ENCODE peak calls at places on chromosome 3, in ten cellular contexts. X, H, F, N, C, I, P, K, O and Z are unnamed samples.
A peak's percentile ranks its signal among the peaks of the same experiment; 100 is the strongest.

GRCh38 chr3:53073553-53074365 is 27.9 kb upstream of the SFMBT1 start:
- ATAC-seq in X (peak; percentile 8), H (peak; percentile 17), F (no peak), N (peak; percentile 1), C (no peak), I (no peak), P (no peak), K (no peak), O (no peak), Z (no peak)

GRCh38 chr3:59593380-59593779 is 543.6 kb upstream of the CFAP20DC start:
- ATAC-seq in X (no peak), H (no peak), F (no peak), N (no peak), C (peak; percentile 30), I (no peak), P (no peak), K (no peak), O (no peak), Z (no peak)

GRCh38 chr3:74891312-74891711 is 276.9 kb upstream of the CNTN3 start:
- ATAC-seq in X (no peak), H (peak; percentile 73), F (no peak), N (no peak), C (no peak), I (no peak), P (no peak), K (no peak), O (no peak), Z (no peak)

GRCh38 chr3:162122405-162122804 is 625.8 kb downstream of the OTOL1 start:
- ATAC-seq in X (no peak), H (no peak), F (peak; percentile 77), N (no peak), C (no peak), I (no peak), P (no peak), K (no peak), O (no peak), Z (peak; percentile 79)

GRCh38 chr3:168052517-168052916 is 43.2 kb downstream of the GOLIM4 start:
- ATAC-seq in X (no peak), H (no peak), F (no peak), N (no peak), C (no peak), I (no peak), P (no peak), K (no peak), O (no peak), Z (no peak)

GRCh38 chr3:111872948-111873347 is 13.9 kb downstream of the PHLDB2 start:
- ATAC-seq in X (no peak), H (no peak), F (no peak), N (no peak), C (no peak), I (no peak), P (no peak), K (no peak), O (no peak), Z (no peak)

GRCh38 chr3:156433910-156434309 is 121.0 kb downstream of the SSR3 start:
- ATAC-seq in X (no peak), H (no peak), F (peak; percentile 74), N (no peak), C (no peak), I (no peak), P (no peak), K (no peak), O (no peak), Z (no peak)

GRCh38 chr3:157906627-157907026 is 199.6 kb downstream of the SHOX2 start:
- ATAC-seq in X (no peak), H (no peak), F (no peak), N (no peak), C (no peak), I (no peak), P (no peak), K (no peak), O (no peak), Z (no peak)

GRCh38 chr3:16317561-16317945 is 52.5 kb downstream of the OXNAD1 start:
- ATAC-seq in X (no peak), H (no peak), F (no peak), N (no peak), C (no peak), I (no peak), P (peak; percentile 38), K (no peak), O (no peak), Z (no peak)

GRCh38 chr3:15330031-15330596 is 2.3 kb downstream of the SH3BP5 start:
- ATAC-seq in X (peak; percentile 21), H (no peak), F (no peak), N (no peak), C (peak; percentile 9), I (no peak), P (no peak), K (peak; percentile 45), O (no peak), Z (peak; percentile 70)

GRCh38 chr3:120524171-120524923 is 71.8 kb upstream of the NDUFB4 start:
- ATAC-seq in X (no peak), H (no peak), F (peak; percentile 78), N (no peak), C (no peak), I (no peak), P (no peak), K (no peak), O (no peak), Z (no peak)

GRCh38 chr3:24496529-24497482 is 2.2 kb upstream of the THRB start:
- ATAC-seq in X (peak; percentile 66), H (peak; percentile 59), F (no peak), N (peak; percentile 40), C (peak; percentile 46), I (peak; percentile 71), P (no peak), K (peak; percentile 39), O (peak; percentile 33), Z (peak; percentile 17)

GRCh38 chr3:128874481-128875180 is 4.8 kb upstream of the ACAD9 start:
- ATAC-seq in X (no peak), H (no peak), F (no peak), N (no peak), C (no peak), I (no peak), P (no peak), K (no peak), O (no peak), Z (no peak)

GRCh38 chr3:37902674-37903073 is 41.0 kb downstream of the CTDSPL start:
- ATAC-seq in X (no peak), H (no peak), F (no peak), N (no peak), C (no peak), I (no peak), P (no peak), K (no peak), O (no peak), Z (no peak)

GRCh38 chr3:106215047-106215446 is 346.2 kb upstream of the CBLB start:
- ATAC-seq in X (no peak), H (no peak), F (no peak), N (no peak), C (no peak), I (no peak), P (no peak), K (no peak), O (no peak), Z (no peak)

GRCh38 chr3:35081902-35082301 is 557.4 kb upstream of the ARPP21 start:
- ATAC-seq in X (no peak), H (no peak), F (no peak), N (no peak), C (no peak), I (no peak), P (no peak), K (no peak), O (no peak), Z (no peak)

GRCh38 chr3:2869905-2870304 is 240.3 kb downstream of the IL5RA start:
- ATAC-seq in X (no peak), H (peak; percentile 54), F (no peak), N (no peak), C (no peak), I (no peak), P (no peak), K (no peak), O (no peak), Z (no peak)
- H3K27ac ChIP-seq in X (no peak overlapping the region), H (no peak overlapping the region), F (no peak overlapping the region), N (no peak overlapping the region), C (no peak overlapping the region), I (no peak overlapping the region), P (no peak overlapping the region), K (no peak overlapping the region), O (no peak overlapping the region), Z (no peak overlapping the region)

GRCh38 chr3:146469206-146470017 is at the start of gene PLSCR2:
- ATAC-seq in X (peak; percentile 95), H (peak; percentile 94), F (no peak), N (peak; percentile 54), C (peak; percentile 96), I (peak; percentile 96), P (peak; percentile 95), K (peak; percentile 97), O (no peak), Z (peak; percentile 84)
- TF ChIP-seq POLR2A in X (peak; percentile 70), H (peak; percentile 65), F (no peak), N (no peak), C (peak; percentile 94), I (peak; percentile 62), P (peak; percentile 82), K (no peak), O (no peak), Z (no peak)

DNA sequence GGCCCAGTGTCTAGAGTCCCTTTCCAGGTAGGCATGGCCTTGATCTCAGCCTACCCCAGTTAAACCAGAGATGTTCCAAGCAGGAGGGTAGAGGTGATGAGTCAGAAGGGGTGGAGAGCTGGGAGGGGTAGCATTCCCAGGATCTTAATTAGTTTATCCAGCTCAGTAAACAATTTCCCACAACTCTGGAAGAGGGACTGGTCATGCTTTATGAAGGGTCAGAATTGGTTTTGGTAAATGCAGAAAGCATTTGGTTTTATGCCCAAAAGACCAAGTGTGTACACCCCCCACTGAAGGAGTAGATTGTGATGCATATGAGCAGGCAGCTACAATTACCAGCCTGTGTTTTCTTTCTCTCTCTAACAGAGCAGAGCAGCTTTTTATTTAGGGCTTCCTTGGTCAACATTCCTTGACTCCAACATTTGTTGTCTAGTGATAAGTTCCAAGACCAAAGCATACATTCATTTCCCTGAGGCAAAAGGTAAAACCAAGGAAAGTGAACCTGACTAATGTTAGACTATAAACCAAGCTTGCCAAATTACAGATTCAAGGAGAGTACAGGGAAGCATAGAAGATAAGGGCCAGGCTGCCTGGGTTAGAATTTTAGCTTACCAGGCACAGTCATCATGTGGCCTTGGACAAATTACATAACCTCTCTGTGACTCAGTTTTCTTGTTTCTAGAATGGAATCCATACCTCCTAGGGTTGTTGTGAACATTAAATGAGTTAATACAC is 17.6 kb downstream of the EXOSC7 start:
- ATAC-seq in X (no peak), H (no peak), F (peak; percentile 81), N (peak; percentile 39), C (no peak), I (no peak), P (no peak), K (peak; percentile 37), O (peak; percentile 59), Z (peak; percentile 6)
- H3K4me1 ChIP-seq in X (peaks cover 5% of the 10 kb centered on the region), H (peaks cover 36% of the 10 kb centered on the region), F (peaks cover 27% of the 10 kb centered on the region), N (peaks cover 38% of the 10 kb centered on the region), C (peaks cover 37% of the 10 kb centered on the region), I (peaks cover 18% of the 10 kb centered on the region), P (peaks cover 10% of the 10 kb centered on the region), K (peaks cover 31% of the 10 kb centered on the region), O (peaks cover 26% of the 10 kb centered on the region), Z (peaks cover 28% of the 10 kb centered on the region)

DNA sequence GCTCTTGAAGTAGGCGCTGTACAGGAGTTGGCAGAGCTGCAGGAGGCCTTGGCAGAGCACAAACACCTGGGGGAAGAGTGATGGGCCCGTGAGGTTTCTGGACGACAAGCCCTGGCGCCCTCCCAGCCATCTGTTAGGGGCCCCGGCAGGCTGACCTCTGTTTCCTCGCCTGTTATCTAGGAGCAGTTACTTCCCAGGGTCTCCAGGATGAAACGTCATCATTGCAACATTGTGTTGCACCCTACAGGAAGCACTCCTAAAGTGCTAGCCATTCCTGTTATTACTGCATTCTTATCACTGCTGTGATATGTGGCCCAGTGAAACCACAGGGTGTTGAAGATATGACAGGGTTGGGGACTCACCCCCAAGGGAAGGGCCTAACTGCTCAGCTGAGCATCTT is 50.2 kb downstream of the SLCO2A1 start:
- ATAC-seq in X (no peak), H (peak; percentile 46), F (no peak), N (no peak), C (no peak), I (no peak), P (no peak), K (peak; percentile 56), O (no peak), Z (no peak)
- H3K27ac ChIP-seq in X (no peak overlapping the region), H (no peak overlapping the region), F (no peak overlapping the region), N (no peak overlapping the region), C (no peak overlapping the region), I (no peak overlapping the region), P (peak overlapping the region; percentile 71), K (no peak overlapping the region), O (no peak overlapping the region), Z (no peak overlapping the region)